ENCODE peak calls at places on chromosomes 4 and X, in eight cellular contexts. One of them, this sample, is unnamed.

GRCh38 chr4:148222991-148223660 is 219.1 kb downstream of the NR3C2 start:
- DNase-seq in psoas muscle: no peak
- DNase-seq in activated T-helper 1 cell treated with anti-CD3 and anti-CD28 coated beads, Interleukin-2, amount 50 U/mL, for 16 hours: no peak
- DNase-seq in stimulated activated CD8-positive, alpha-beta memory T cell treated with anti-CD3 and anti-CD28 coated beads, Interleukin-15, amount 100 ng/mL, for 24 hours: no peak
- DNase-seq in lower lobe of right lung: no peak
- DNase-seq in cardiac fibroblast: no peak
- DNase-seq in bronchial epithelial cell: no peak
- DNase-seq in fibroblast of the conjunctiva: no peak
- DNase-seq in this sample: no peak

GRCh38 chr4:155442267-155443105 is 65.7 kb upstream of the MAP9 start:
- DNase-seq in psoas muscle: peak; percentile 82
- DNase-seq in activated T-helper 1 cell treated with anti-CD3 and anti-CD28 coated beads, Interleukin-2, amount 50 U/mL, for 16 hours: peak; percentile 28
- DNase-seq in stimulated activated CD8-positive, alpha-beta memory T cell treated with anti-CD3 and anti-CD28 coated beads, Interleukin-15, amount 100 ng/mL, for 24 hours: peak; percentile 29
- DNase-seq in lower lobe of right lung: peak; percentile 79
- DNase-seq in cardiac fibroblast: peak; percentile 82
- DNase-seq in bronchial epithelial cell: peak; percentile 64
- DNase-seq in fibroblast of the conjunctiva: peak; percentile 53
- DNase-seq in this sample: peak; percentile 80

GRCh38 chr4:109164011-109164410 is 138.4 kb downstream of the COL25A1 start:
- DNase-seq in psoas muscle: no peak
- DNase-seq in activated T-helper 1 cell treated with anti-CD3 and anti-CD28 coated beads, Interleukin-2, amount 50 U/mL, for 16 hours: no peak
- DNase-seq in stimulated activated CD8-positive, alpha-beta memory T cell treated with anti-CD3 and anti-CD28 coated beads, Interleukin-15, amount 100 ng/mL, for 24 hours: no peak
- DNase-seq in lower lobe of right lung: no peak
- DNase-seq in cardiac fibroblast: peak; percentile 22
- DNase-seq in bronchial epithelial cell: peak; percentile 6
- DNase-seq in fibroblast of the conjunctiva: no peak
- DNase-seq in this sample: no peak

GRCh38 chr4:112379306-112379705 is 82.1 kb downstream of the ALPK1 start:
- DNase-seq in psoas muscle: no peak
- DNase-seq in activated T-helper 1 cell treated with anti-CD3 and anti-CD28 coated beads, Interleukin-2, amount 50 U/mL, for 16 hours: no peak
- DNase-seq in stimulated activated CD8-positive, alpha-beta memory T cell treated with anti-CD3 and anti-CD28 coated beads, Interleukin-15, amount 100 ng/mL, for 24 hours: no peak
- DNase-seq in lower lobe of right lung: no peak
- DNase-seq in cardiac fibroblast: no peak
- DNase-seq in bronchial epithelial cell: no peak
- DNase-seq in fibroblast of the conjunctiva: no peak
- DNase-seq in this sample: no peak

GRCh38 chrX:23952984-23953907 is 45.4 kb downstream of the CXorf58 start:
- DNase-seq in psoas muscle: no peak
- DNase-seq in activated T-helper 1 cell treated with anti-CD3 and anti-CD28 coated beads, Interleukin-2, amount 50 U/mL, for 16 hours: peak; percentile 4
- DNase-seq in stimulated activated CD8-positive, alpha-beta memory T cell treated with anti-CD3 and anti-CD28 coated beads, Interleukin-15, amount 100 ng/mL, for 24 hours: no peak
- DNase-seq in lower lobe of right lung: no peak
- DNase-seq in cardiac fibroblast: no peak
- DNase-seq in bronchial epithelial cell: no peak
- DNase-seq in fibroblast of the conjunctiva: no peak
- DNase-seq in this sample: no peak

GRCh38 chr4:25814323-25814722 is 48.5 kb downstream of the SEL1L3 start:
- DNase-seq in psoas muscle: peak; percentile 57
- DNase-seq in activated T-helper 1 cell treated with anti-CD3 and anti-CD28 coated beads, Interleukin-2, amount 50 U/mL, for 16 hours: no peak
- DNase-seq in stimulated activated CD8-positive, alpha-beta memory T cell treated with anti-CD3 and anti-CD28 coated beads, Interleukin-15, amount 100 ng/mL, for 24 hours: no peak
- DNase-seq in lower lobe of right lung: peak; percentile 77
- DNase-seq in cardiac fibroblast: peak; percentile 80
- DNase-seq in bronchial epithelial cell: peak; percentile 93
- DNase-seq in fibroblast of the conjunctiva: no peak
- DNase-seq in this sample: peak; percentile 36

GRCh38 chr4:124783847-124784246 is 71.3 kb upstream of the ANKRD50 start:
- DNase-seq in psoas muscle: no peak
- DNase-seq in activated T-helper 1 cell treated with anti-CD3 and anti-CD28 coated beads, Interleukin-2, amount 50 U/mL, for 16 hours: no peak
- DNase-seq in stimulated activated CD8-positive, alpha-beta memory T cell treated with anti-CD3 and anti-CD28 coated beads, Interleukin-15, amount 100 ng/mL, for 24 hours: no peak
- DNase-seq in lower lobe of right lung: no peak
- DNase-seq in cardiac fibroblast: peak; percentile 71
- DNase-seq in bronchial epithelial cell: peak; percentile 51
- DNase-seq in fibroblast of the conjunctiva: no peak
- DNase-seq in this sample: no peak

GRCh38 chr4:185825737-185826136 is 13.7 kb upstream of the SORBS2 start:
- DNase-seq in psoas muscle: no peak
- DNase-seq in activated T-helper 1 cell treated with anti-CD3 and anti-CD28 coated beads, Interleukin-2, amount 50 U/mL, for 16 hours: no peak
- DNase-seq in stimulated activated CD8-positive, alpha-beta memory T cell treated with anti-CD3 and anti-CD28 coated beads, Interleukin-15, amount 100 ng/mL, for 24 hours: no peak
- DNase-seq in lower lobe of right lung: no peak
- DNase-seq in cardiac fibroblast: no peak
- DNase-seq in bronchial epithelial cell: no peak
- DNase-seq in fibroblast of the conjunctiva: no peak
- DNase-seq in this sample: no peak

GRCh38 chr4:39304651-39305050 is 61.5 kb downstream of the RFC1 start:
- DNase-seq in psoas muscle: no peak
- DNase-seq in activated T-helper 1 cell treated with anti-CD3 and anti-CD28 coated beads, Interleukin-2, amount 50 U/mL, for 16 hours: no peak
- DNase-seq in stimulated activated CD8-positive, alpha-beta memory T cell treated with anti-CD3 and anti-CD28 coated beads, Interleukin-15, amount 100 ng/mL, for 24 hours: no peak
- DNase-seq in lower lobe of right lung: no peak
- DNase-seq in cardiac fibroblast: peak; percentile 32
- DNase-seq in bronchial epithelial cell: no peak
- DNase-seq in fibroblast of the conjunctiva: no peak
- DNase-seq in this sample: no peak

GRCh38 chr4:143482753-143483362 is 30.6 kb upstream of the SMARCA5 start:
- DNase-seq in psoas muscle: no peak
- DNase-seq in activated T-helper 1 cell treated with anti-CD3 and anti-CD28 coated beads, Interleukin-2, amount 50 U/mL, for 16 hours: no peak
- DNase-seq in stimulated activated CD8-positive, alpha-beta memory T cell treated with anti-CD3 and anti-CD28 coated beads, Interleukin-15, amount 100 ng/mL, for 24 hours: no peak
- DNase-seq in lower lobe of right lung: no peak
- DNase-seq in cardiac fibroblast: peak; percentile 73
- DNase-seq in bronchial epithelial cell: peak; percentile 54
- DNase-seq in fibroblast of the conjunctiva: peak; percentile 55
- DNase-seq in this sample: no peak

GRCh38 chrX:72305286-72306084 is at the start of gene CITED1:
- DNase-seq in psoas muscle: no peak
- DNase-seq in activated T-helper 1 cell treated with anti-CD3 and anti-CD28 coated beads, Interleukin-2, amount 50 U/mL, for 16 hours: no peak
- DNase-seq in stimulated activated CD8-positive, alpha-beta memory T cell treated with anti-CD3 and anti-CD28 coated beads, Interleukin-15, amount 100 ng/mL, for 24 hours: no peak
- DNase-seq in lower lobe of right lung: peak; percentile 41
- DNase-seq in cardiac fibroblast: no peak
- DNase-seq in bronchial epithelial cell: no peak
- DNase-seq in fibroblast of the conjunctiva: no peak
- DNase-seq in this sample: no peak

GRCh38 chrX:10022580-10023245 is 55.6 kb downstream of the CLDN34 start:
- DNase-seq in psoas muscle: no peak
- DNase-seq in activated T-helper 1 cell treated with anti-CD3 and anti-CD28 coated beads, Interleukin-2, amount 50 U/mL, for 16 hours: no peak
- DNase-seq in stimulated activated CD8-positive, alpha-beta memory T cell treated with anti-CD3 and anti-CD28 coated beads, Interleukin-15, amount 100 ng/mL, for 24 hours: no peak
- DNase-seq in lower lobe of right lung: no peak
- DNase-seq in cardiac fibroblast: peak; percentile 87
- DNase-seq in bronchial epithelial cell: peak; percentile 17
- DNase-seq in fibroblast of the conjunctiva: no peak
- DNase-seq in this sample: peak; percentile 66

GRCh38 chrX:1164322-1165288 is 47.8 kb downstream of the CRLF2 start:
- DNase-seq in psoas muscle: no peak
- DNase-seq in activated T-helper 1 cell treated with anti-CD3 and anti-CD28 coated beads, Interleukin-2, amount 50 U/mL, for 16 hours: no peak
- DNase-seq in stimulated activated CD8-positive, alpha-beta memory T cell treated with anti-CD3 and anti-CD28 coated beads, Interleukin-15, amount 100 ng/mL, for 24 hours: no peak
- DNase-seq in lower lobe of right lung: no peak
- DNase-seq in cardiac fibroblast: peak; percentile 6
- DNase-seq in bronchial epithelial cell: no peak
- DNase-seq in fibroblast of the conjunctiva: no peak
- DNase-seq in this sample: peak; percentile 31

GRCh38 chr4:47852121-47852520 is 14.3 kb upstream of the CORIN start:
- DNase-seq in psoas muscle: no peak
- DNase-seq in activated T-helper 1 cell treated with anti-CD3 and anti-CD28 coated beads, Interleukin-2, amount 50 U/mL, for 16 hours: no peak
- DNase-seq in stimulated activated CD8-positive, alpha-beta memory T cell treated with anti-CD3 and anti-CD28 coated beads, Interleukin-15, amount 100 ng/mL, for 24 hours: no peak
- DNase-seq in lower lobe of right lung: no peak
- DNase-seq in cardiac fibroblast: peak; percentile 92
- DNase-seq in bronchial epithelial cell: no peak
- DNase-seq in fibroblast of the conjunctiva: peak; percentile 90
- DNase-seq in this sample: no peak

GRCh38 chr4:4791299-4791798 is 68.1 kb upstream of the MSX1 start:
- DNase-seq in psoas muscle: no peak
- DNase-seq in activated T-helper 1 cell treated with anti-CD3 and anti-CD28 coated beads, Interleukin-2, amount 50 U/mL, for 16 hours: no peak
- DNase-seq in stimulated activated CD8-positive, alpha-beta memory T cell treated with anti-CD3 and anti-CD28 coated beads, Interleukin-15, amount 100 ng/mL, for 24 hours: no peak
- DNase-seq in lower lobe of right lung: no peak
- DNase-seq in cardiac fibroblast: no peak
- DNase-seq in bronchial epithelial cell: no peak
- DNase-seq in fibroblast of the conjunctiva: no peak
- DNase-seq in this sample: no peak

GRCh38 chr4:26163425-26164362 is 157.1 kb upstream of the RBPJ start:
- DNase-seq in psoas muscle: no peak
- DNase-seq in activated T-helper 1 cell treated with anti-CD3 and anti-CD28 coated beads, Interleukin-2, amount 50 U/mL, for 16 hours: no peak
- DNase-seq in stimulated activated CD8-positive, alpha-beta memory T cell treated with anti-CD3 and anti-CD28 coated beads, Interleukin-15, amount 100 ng/mL, for 24 hours: no peak
- DNase-seq in lower lobe of right lung: no peak
- DNase-seq in cardiac fibroblast: no peak
- DNase-seq in bronchial epithelial cell: no peak
- DNase-seq in fibroblast of the conjunctiva: no peak
- DNase-seq in this sample: no peak

GRCh38 chr4:159719531-159719930 is 616.7 kb downstream of the RAPGEF2 start:
- DNase-seq in psoas muscle: no peak
- DNase-seq in activated T-helper 1 cell treated with anti-CD3 and anti-CD28 coated beads, Interleukin-2, amount 50 U/mL, for 16 hours: no peak
- DNase-seq in stimulated activated CD8-positive, alpha-beta memory T cell treated with anti-CD3 and anti-CD28 coated beads, Interleukin-15, amount 100 ng/mL, for 24 hours: no peak
- DNase-seq in lower lobe of right lung: no peak
- DNase-seq in cardiac fibroblast: no peak
- DNase-seq in bronchial epithelial cell: no peak
- DNase-seq in fibroblast of the conjunctiva: no peak
- DNase-seq in this sample: no peak

GRCh38 chrX:43847352-43847751 is 34.9 kb downstream of the MAOB start:
- DNase-seq in psoas muscle: no peak
- DNase-seq in activated T-helper 1 cell treated with anti-CD3 and anti-CD28 coated beads, Interleukin-2, amount 50 U/mL, for 16 hours: no peak
- DNase-seq in stimulated activated CD8-positive, alpha-beta memory T cell treated with anti-CD3 and anti-CD28 coated beads, Interleukin-15, amount 100 ng/mL, for 24 hours: no peak
- DNase-seq in lower lobe of right lung: no peak
- DNase-seq in cardiac fibroblast: no peak
- DNase-seq in bronchial epithelial cell: no peak
- DNase-seq in fibroblast of the conjunctiva: no peak
- DNase-seq in this sample: no peak

GRCh38 chr4:112416464-112416863 is 99.5 kb downstream of the NEUROG2 start:
- DNase-seq in psoas muscle: no peak
- DNase-seq in activated T-helper 1 cell treated with anti-CD3 and anti-CD28 coated beads, Interleukin-2, amount 50 U/mL, for 16 hours: no peak
- DNase-seq in stimulated activated CD8-positive, alpha-beta memory T cell treated with anti-CD3 and anti-CD28 coated beads, Interleukin-15, amount 100 ng/mL, for 24 hours: no peak
- DNase-seq in lower lobe of right lung: no peak
- DNase-seq in cardiac fibroblast: no peak
- DNase-seq in bronchial epithelial cell: peak; percentile 84
- DNase-seq in fibroblast of the conjunctiva: no peak
- DNase-seq in this sample: no peak

This sample was measured in left cardiac atrium.